ENCODE peak calls at places on chromosomes 6 and 20, in four cellular contexts. S, C, E and W are unnamed samples.

GRCh38 chr20:63612276-63612931 is 14.5 kb downstream of the GMEB2 start:
- DNase-seq in S (no peak), C (no peak), E (no peak), W (no peak)

GRCh38 chr6:139395891-139396299 is 21.4 kb upstream of the CITED2 start:
- DNase-seq in C (no peak), S (no peak), E (no peak), W (no peak)

GRCh38 chr6:167056370-167056769 is 57.2 kb downstream of the CEP43 start:
- DNase-seq in C (peak; percentile 69), S (no peak), E (peak; percentile 67), W (peak; percentile 10)

GRCh38 chr20:4233520-4233919 is 218.2 kb upstream of the RNF24 start:
- DNase-seq in E (no peak), C (no peak), S (no peak), W (no peak)

GRCh38 chr6:13378669-13379590 is 50.6 kb upstream of the TBC1D7 start:
- DNase-seq in C (no peak), E (no peak), S (no peak), W (no peak)

GRCh38 chr6:160979063-160979708 is 12.4 kb upstream of the MAP3K4 start:
- DNase-seq in S (peak; percentile 37), E (no peak), C (no peak), W (no peak)

GRCh38 chr20:57991211-57991841 is 237.1 kb downstream of the ANKRD60 start:
- DNase-seq in S (no peak), E (peak; percentile 60), C (peak; percentile 81), W (no peak)

GRCh38 chr6:82954937-82955577 is 110.6 kb downstream of the UBE3D start:
- DNase-seq in C (peak; percentile 79), E (peak; percentile 31), S (no peak), W (peak; percentile 66)

GRCh38 chr20:5362771-5363170 is 46.0 kb upstream of the PROKR2 start:
- DNase-seq in S (no peak), E (no peak), C (no peak), W (no peak)

GRCh38 chr6:31882344-31882743 is 3.5 kb upstream of the SLC44A4 start:
- DNase-seq in C (no peak), S (no peak), E (no peak), W (no peak)

GRCh38 chr6:150668882-150669476 is 69.3 kb downstream of the PLEKHG1 start:
- DNase-seq in S (no peak), E (no peak), C (no peak), W (no peak)

GRCh38 chr6:44466955-44467354 is 79.4 kb downstream of the CDC5L start:
- DNase-seq in E (no peak), C (no peak), S (peak; percentile 17), W (no peak)

GRCh38 chr6:35945650-35946025 is 24.7 kb upstream of the SRPK1 start:
- DNase-seq in E (no peak), C (no peak), S (no peak), W (no peak)

GRCh38 chr6:131574133-131574532 is 1.1 kb downstream of the ARG1 start:
- DNase-seq in S (no peak), E (no peak), C (no peak), W (no peak)

GRCh38 chr6:144840619-144841018 is 555.5 kb downstream of the UTRN start:
- DNase-seq in E (no peak), C (peak; percentile 26), S (no peak), W (no peak)

GRCh38 chr20:50182336-50182735 is 8.3 kb upstream of the CEBPB start:
- DNase-seq in S (no peak), E (no peak), C (no peak), W (no peak)

GRCh38 chr20:58012731-58013510 is 215.5 kb downstream of the ANKRD60 start:
- DNase-seq in C (peak; percentile 42), E (no peak), S (no peak), W (no peak)

GRCh38 chr6:158797331-158798202 is 21.6 kb downstream of the EZR start:
- DNase-seq in E (peak; percentile 69), S (no peak), C (peak; percentile 57), W (no peak)

GRCh38 chr6:41559655-41560439 is 13.7 kb downstream of the FOXP4 start:
- DNase-seq in E (no peak), S (no peak), C (no peak), W (no peak)
- H3K4me3 ChIP-seq in E (peak overlapping the region; percentile 37), S (peak overlapping the region; percentile 66), C (peak overlapping the region; percentile 42), W (peak overlapping the region; percentile 46)

GRCh38 chr6:115055579-115055978 is 712.8 kb upstream of the HS3ST5 start:
- DNase-seq in C (no peak), E (no peak), S (no peak), W (no peak)

GRCh38 chr6:115058414-115059211 is 715.8 kb upstream of the HS3ST5 start:
- DNase-seq in S (no peak), C (no peak), E (no peak), W (no peak)

GRCh38 chr6:115053169-115053860 is 710.5 kb upstream of the HS3ST5 start:
- DNase-seq in C (no peak), E (no peak), S (no peak), W (no peak)
- H3K4me3 ChIP-seq in C (no peak overlapping the region), E (no peak overlapping the region), S (no peak overlapping the region), W (no peak overlapping the region)

DNA sequence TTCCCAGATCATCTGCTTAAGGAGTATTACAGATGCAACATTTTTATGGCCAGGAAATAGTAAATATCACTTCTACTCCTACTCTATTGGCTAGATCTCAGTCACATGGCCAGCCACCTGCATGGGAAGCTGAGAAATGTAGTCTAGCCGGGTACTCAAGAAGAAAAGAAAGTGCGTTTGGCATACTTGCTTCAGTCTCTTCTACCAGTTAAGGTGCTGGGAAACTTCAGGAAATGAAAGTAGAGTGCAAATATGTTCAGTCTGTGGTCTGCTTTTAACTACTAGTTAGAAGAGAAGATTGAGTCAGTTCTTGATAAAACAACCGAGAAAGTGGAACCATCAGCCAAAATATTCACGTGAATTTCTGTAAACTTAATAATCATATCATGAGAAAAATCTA is 129.2 kb downstream of the PDSS2 start:
- DNase-seq in C (no peak), S (no peak), E (no peak), W (no peak)
- H3K4me3 ChIP-seq in C (no peak overlapping the region), S (no peak overlapping the region), E (no peak overlapping the region), W (no peak overlapping the region)

GRCh38 chr20:49157146-49157545 is 31.0 kb downstream of the STAU1 start:
- DNase-seq in C (no peak), E (no peak), S (no peak), W (no peak)
- H3K4me3 ChIP-seq in C (no peak overlapping the region), E (no peak overlapping the region), S (no peak overlapping the region), W (no peak overlapping the region)

DNA sequence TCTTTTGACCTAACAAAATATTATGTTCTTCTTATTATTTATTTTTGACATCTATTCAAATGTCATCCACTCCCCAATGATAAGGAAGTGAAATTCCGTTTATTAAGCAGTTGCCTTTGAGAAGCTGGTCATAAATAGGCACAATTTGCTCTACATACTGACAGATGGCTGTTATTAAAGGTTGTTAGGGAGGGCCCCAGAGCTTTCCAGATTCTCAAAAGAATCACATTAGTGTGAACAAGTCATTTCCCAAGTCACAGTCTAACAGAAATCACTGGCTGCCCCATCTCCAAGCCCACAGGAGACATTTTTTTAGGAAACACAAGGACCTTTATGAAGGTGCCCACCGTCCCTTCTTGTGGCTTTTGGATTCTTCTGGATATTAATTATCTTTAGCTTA is 172.4 kb downstream of the MEI4 start:
- DNase-seq in S (no peak), C (no peak), E (no peak), W (no peak)
- H3K4me3 ChIP-seq in S (no peak overlapping the region), C (no peak overlapping the region), E (no peak overlapping the region), W (no peak overlapping the region)

GRCh38 chr6:164078551-164079274 is 664.2 kb downstream of the QKI start:
- DNase-seq in E (no peak), C (no peak), S (no peak), W (no peak)

GRCh38 chr6:164085086-164085485 is 670.6 kb downstream of the QKI start:
- DNase-seq in C (no peak), E (no peak), S (no peak), W (no peak)

DNA sequence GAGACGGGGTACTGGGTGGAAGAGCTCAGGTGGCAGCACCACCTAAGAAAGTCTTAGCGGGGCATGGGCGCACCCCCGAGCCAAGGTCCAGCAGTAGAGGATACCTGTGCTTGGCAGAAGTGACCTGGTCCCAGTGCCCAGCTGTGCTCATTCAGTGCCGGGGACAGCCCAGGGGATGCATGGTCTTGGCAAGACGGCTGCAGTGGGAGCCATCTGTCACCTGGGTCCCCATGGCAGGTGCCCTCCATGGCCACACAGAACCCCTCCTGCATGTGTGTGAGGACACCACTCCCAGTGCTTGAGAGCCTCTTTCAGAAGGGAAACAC is 664.7 kb downstream of the QKI start:
- DNase-seq in C (no peak), E (no peak), S (no peak), W (no peak)
- H3K4me3 ChIP-seq in C (no peak overlapping the region), E (no peak overlapping the region), S (no peak overlapping the region), W (no peak overlapping the region)

GRCh38 chr6:52536424-52536916 is 40.4 kb downstream of the TRAM2 start:
- DNase-seq in S (no peak), C (no peak), E (no peak), W (no peak)
- H3K4me3 ChIP-seq in S (no peak overlapping the region), C (no peak overlapping the region), E (no peak overlapping the region), W (no peak overlapping the region)

GRCh38 chr6:33628401-33628964 is 7.4 kb downstream of the ITPR3 start:
- DNase-seq in C (no peak), S (no peak), E (no peak), W (no peak)
- H3K4me3 ChIP-seq in C (no peak overlapping the region), S (no peak overlapping the region), E (no peak overlapping the region), W (no peak overlapping the region)

GRCh38 chr6:137704802-137705165 is 162.3 kb upstream of the TNFAIP3 start:
- DNase-seq in E (no peak), C (no peak), S (no peak), W (no peak)

GRCh38 chr6:137707590-137708360 is 159.3 kb upstream of the TNFAIP3 start:
- DNase-seq in C (peak; percentile 86), E (peak; percentile 61), S (no peak), W (peak; percentile 74)

GRCh38 chr6:137707038-137707589 is 159.9 kb upstream of the TNFAIP3 start:
- DNase-seq in C (no peak), S (no peak), E (no peak), W (no peak)

GRCh38 chr6:137706065-137706422 is 161.0 kb upstream of the TNFAIP3 start:
- DNase-seq in E (no peak), S (no peak), C (no peak), W (no peak)

DNA sequence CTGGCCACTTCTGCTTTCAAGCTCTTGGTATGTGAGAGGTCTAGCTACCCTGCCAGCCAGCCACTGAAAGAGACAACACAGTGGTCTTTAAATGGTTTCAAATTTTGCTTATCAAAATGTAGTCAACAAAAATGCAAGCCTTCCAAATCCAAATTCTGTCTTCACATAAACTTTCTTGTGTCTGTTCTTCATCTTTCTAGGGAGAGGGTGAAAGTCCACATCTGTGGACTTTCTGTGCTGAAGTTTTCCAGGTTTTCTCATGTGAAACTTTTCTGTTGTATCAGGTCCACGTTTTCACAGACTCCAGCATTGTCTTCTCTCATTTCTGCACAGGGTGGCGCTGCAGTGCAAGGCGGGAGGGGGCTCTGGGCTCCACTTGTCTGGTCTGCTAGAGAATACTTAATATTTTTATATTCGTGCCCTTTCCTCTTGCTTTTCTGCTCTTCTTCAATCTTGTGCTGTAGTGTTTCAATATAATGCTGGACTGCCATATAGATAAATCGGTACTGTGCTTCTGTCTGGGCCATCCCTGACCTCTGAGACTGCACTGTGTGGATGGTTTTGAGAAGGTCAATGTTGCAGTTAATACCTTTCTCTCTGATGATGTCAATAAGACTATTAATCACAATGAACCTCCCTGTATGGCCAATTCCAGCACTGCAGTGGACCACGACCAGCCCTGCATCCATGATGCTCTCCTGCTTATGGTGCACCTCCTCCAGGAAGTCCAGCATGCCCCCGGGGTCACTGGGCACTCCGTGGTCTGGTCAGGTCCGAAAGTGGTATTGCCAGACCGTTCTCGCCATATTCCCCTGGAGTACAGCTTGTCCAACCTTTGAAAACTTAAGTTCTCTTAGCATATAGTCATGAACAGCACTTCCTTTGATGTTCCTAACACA is 161.6 kb upstream of the TNFAIP3 start:
- DNase-seq in E (peak; percentile 18), C (peak; percentile 61), S (no peak), W (no peak)
- H3K4me3 ChIP-seq in E (no peak overlapping the region), C (no peak overlapping the region), S (no peak overlapping the region), W (no peak overlapping the region)